ENCODE peak calls at places on chromosomes 11 and 22, in nine cellular contexts. C is anterior cingulate cortex; Q is activated CD8-positive, alpha-beta memory T cell treated with anti-CD3 and anti-CD28 coated beads for 48 hours; E is mucosa of descending colon; A is dermis blood vessel endothelial cell; H is ELR; V is NCI-H1092 treated with DMSO at 0.1 percent for 48 hours; X is iris pigment epithelial cell; K is WERI-Rb-1. I is an unnamed sample.

GRCh38 chr11:34570584-34570983 is 50.3 kb upstream of the EHF start:
- DNase-seq in H (peak), Q (no peak), V (no peak), C (no peak), K (no peak), X (peak), E (no peak), A (no peak), I (no peak)

GRCh38 chr11:110093407-110094297 is 460 bp downstream of the ZC3H12C start:
- DNase-seq in H (peak), K (peak), A (peak), X (peak), E (peak), V (peak), C (peak), Q (peak), I (peak)

GRCh38 chr22:39087881-39088687 is 9.0 kb upstream of the APOBEC3H start:
- DNase-seq in V (no peak), K (peak), C (no peak), A (no peak), E (peak), H (no peak), X (no peak), Q (no peak), I (peak)

GRCh38 chr22:38927033-38927789 is 30.2 kb upstream of the APOBEC3A start:
- DNase-seq in E (peak), C (peak), H (peak), K (peak), V (no peak), A (peak), Q (peak), X (peak), I (peak)

GRCh38 chr11:118401880-118402590 is 629 bp downstream of the ATP5MG start:
- DNase-seq in V (no peak), C (no peak), H (peak), A (peak), E (no peak), X (peak), Q (no peak), K (no peak), I (no peak)

GRCh38 chr11:15258433-15259350 is 144.0 kb downstream of the INSC start:
- DNase-seq in K (peak), H (peak), V (peak), E (no peak), A (no peak), C (no peak), Q (no peak), X (peak), I (no peak)

GRCh38 chr22:35352214-35353111 is 28.4 kb upstream of the HMOX1 start:
- DNase-seq in Q (peak), K (peak), E (peak), H (peak), V (no peak), A (peak), X (no peak), C (peak), I (peak)

GRCh38 chr11:69272961-69273461 is 20.9 kb upstream of the MYEOV start:
- DNase-seq in H (no peak), C (no peak), K (no peak), X (no peak), Q (no peak), V (no peak), E (peak), A (no peak), I (peak)

GRCh38 chr11:108916935-108917334 is 252.1 kb downstream of the DDX10 start:
- DNase-seq in A (no peak), X (no peak), C (no peak), Q (no peak), V (no peak), E (no peak), K (no peak), H (no peak), I (no peak)

GRCh38 chr22:38441620-38442287 is 13.2 kb downstream of the KCNJ4 start:
- DNase-seq in H (no peak), E (no peak), X (no peak), A (no peak), V (no peak), K (no peak), C (no peak), Q (no peak), I (no peak)

GRCh38 chr11:92865352-92865751 is 104.1 kb upstream of the MTNR1B start:
- DNase-seq in V (no peak), X (no peak), K (no peak), E (no peak), A (no peak), Q (no peak), C (no peak), H (no peak), I (no peak)

GRCh38 chr11:46120361-46120710 is 918 bp downstream of the PHF21A start:
- DNase-seq in K (peak), V (peak), H (no peak), X (no peak), E (peak), Q (no peak), A (no peak), C (peak), I (peak)

GRCh38 chr11:61890536-61891330 is 612 bp downstream of the FADS3 start:
- DNase-seq in A (peak), C (no peak), V (peak), H (peak), X (peak), E (peak), Q (no peak), K (peak), I (peak)

GRCh38 chr11:17760102-17761029 is 25.8 kb downstream of the KCNC1 start:
- DNase-seq in A (peak), E (peak), C (no peak), K (peak), V (peak), Q (no peak), H (peak), X (peak), I (peak)

GRCh38 chr11:39724404-39724803 is 1735.0 kb downstream of the LRRC4C start:
- DNase-seq in A (no peak), Q (no peak), H (peak), C (no peak), X (no peak), V (no peak), K (no peak), E (no peak), I (no peak)

GRCh38 chr11:117390743-117391142 is 63.1 kb downstream of the CEP164 start:
- DNase-seq in V (no peak), K (no peak), C (no peak), E (no peak), H (no peak), A (no peak), X (no peak), Q (no peak), I (no peak)

GRCh38 chr11:129702410-129703390 is 112.9 kb upstream of the TMEM45B start:
- DNase-seq in E (no peak), H (no peak), C (no peak), A (no peak), X (no peak), V (no peak), Q (no peak), K (no peak), I (no peak)

GRCh38 chr22:29393019-29393608 is 4.7 kb upstream of the AP1B1 start:
- DNase-seq in E (no peak), V (no peak), Q (no peak), K (no peak), H (no peak), C (no peak), X (no peak), A (no peak), I (no peak)

I was measured in glutamatergic neuron.